ENCODE peak calls at places on chromosomes 3 and 15, in eight cellular contexts. W is activated T-cell treated with anti-CD3 and anti-CD28 coated beads for 48 hours, I is choroid plexus epithelial cell, Q is BJ, Y is T-helper 9 cell, P is fibroblast of lung, S is right lobe of liver, R is substantia nigra. D is an unnamed sample.

GRCh38 chr3:177642042-177642441 is 444.8 kb upstream of the TBL1XR1 start:
- DNase-seq in W (no peak), I (no peak), Q (no peak), Y (no peak), P (no peak), S (no peak), R (no peak), D (no peak)

GRCh38 chr3:140733623-140734022 is 55.8 kb downstream of the TRIM42 start:
- DNase-seq in W (no peak), I (no peak), Q (no peak), Y (no peak), P (no peak), S (no peak), R (no peak), D (no peak)

GRCh38 chr15:53833134-53833624 is 73.7 kb upstream of the WDR72 start:
- DNase-seq in W (no peak), I (peak; percentile 31), Q (no peak), Y (no peak), P (peak; percentile 76), S (no peak), R (peak; percentile 12), D (no peak)

GRCh38 chr3:24487325-24488242 is 7.1 kb downstream of the THRB start:
- DNase-seq in W (no peak), I (peak; percentile 6), Q (no peak), Y (no peak), P (no peak), S (no peak), R (no peak), D (no peak)

GRCh38 chr15:58457466-58457965 is 25.7 kb downstream of the LIPC start:
- DNase-seq in W (no peak), I (peak; percentile 72), Q (peak; percentile 68), Y (no peak), P (peak; percentile 80), S (no peak), R (no peak), D (peak; percentile 67)

GRCh38 chr3:105473521-105474223 is 107.0 kb downstream of the ALCAM start:
- DNase-seq in W (no peak), I (peak; percentile 91), Q (peak; percentile 52), Y (no peak), P (peak; percentile 43), S (no peak), R (no peak), D (no peak)

GRCh38 chr3:49787536-49787935 is 1.2 kb upstream of the IP6K1 start:
- DNase-seq in W (no peak), I (no peak), Q (no peak), Y (no peak), P (no peak), S (no peak), R (no peak), D (no peak)

GRCh38 chr15:96285306-96285705 is 45.2 kb upstream of the NR2F2 start:
- DNase-seq in W (no peak), I (peak; percentile 100), Q (peak; percentile 81), Y (no peak), P (peak; percentile 82), S (no peak), R (no peak), D (no peak)

GRCh38 chr3:194072097-194072428 is 63.9 kb upstream of the HES1 start:
- DNase-seq in W (no peak), I (peak; percentile 34), Q (no peak), Y (no peak), P (no peak), S (peak; percentile 73), R (no peak), D (no peak)

GRCh38 chr3:187567741-187568140 is 102.5 kb downstream of the SST start:
- DNase-seq in W (no peak), I (peak; percentile 92), Q (peak; percentile 90), Y (no peak), P (no peak), S (no peak), R (no peak), D (no peak)

D was measured in GM13976.